ENCODE peak calls at places on chromosome 4, in four cellular contexts. Y, Z, K and Q are unnamed samples.

GRCh38 chr4:20087512-20087911 is 164.2 kb upstream of the SLIT2 start:
- DNase-seq in Y (no peak), Z (no peak), K (no peak), Q (no peak)

GRCh38 chr4:173274744-173275143 is 59.4 kb downstream of the HMGB2 start:
- DNase-seq in Y (no peak), Z (no peak), K (no peak), Q (no peak)

GRCh38 chr4:69095301-69095731 is 958 bp upstream of the UGT2B7 start:
- DNase-seq in Z (peak), K (peak), Y (no peak), Q (no peak)

GRCh38 chr4:26009502-26009901 is 95.5 kb downstream of the SMIM20 start:
- DNase-seq in Z (no peak), K (no peak), Y (no peak), Q (no peak)

GRCh38 chr4:110132822-110133719 is 65.3 kb downstream of the ELOVL6 start:
- DNase-seq in Z (no peak), Y (peak), K (no peak), Q (peak)

GRCh38 chr4:48490680-48491513 is 845 bp downstream of the ZAR1 start:
- DNase-seq in K (no peak), Z (no peak), Y (peak), Q (peak)

GRCh38 chr4:188780686-188781085 is 641.4 kb downstream of the TRIML1 start:
- DNase-seq in Y (no peak), Z (no peak), K (peak), Q (no peak)

GRCh38 chr4:75708218-75708691 is 16.1 kb upstream of the USO1 start:
- DNase-seq in K (no peak), Y (peak), Z (no peak), Q (peak)

GRCh38 chr4:23276076-23276475 is 583.3 kb downstream of the GBA3 start:
- DNase-seq in Y (no peak), Z (no peak), K (no peak), Q (no peak)

GRCh38 chr4:2795558-2796260 is 2.8 kb downstream of the SH3BP2 start:
- DNase-seq in Z (no peak), Y (no peak), K (no peak), Q (peak)

GRCh38 chr4:30959781-30960485 is 239.8 kb downstream of the PCDH7 start:
- DNase-seq in Y (no peak), K (no peak), Z (no peak), Q (no peak)

GRCh38 chr4:37502070-37502469 is 184.1 kb downstream of the RELL1 start:
- DNase-seq in Y (no peak), Z (no peak), K (no peak), Q (no peak)

GRCh38 chr4:111991163-111991562 is 154.1 kb upstream of the FAM241A start:
- DNase-seq in K (no peak), Z (no peak), Y (no peak), Q (no peak)

GRCh38 chr4:158826882-158827281 is 58.1 kb downstream of the FNIP2 start:
- DNase-seq in K (no peak), Y (no peak), Z (no peak), Q (no peak)

GRCh38 chr4:129550281-129550785 is 454.4 kb downstream of the C4orf33 start:
- DNase-seq in Y (no peak), K (no peak), Z (no peak), Q (no peak)

GRCh38 chr4:105895324-105895608 is at the start of gene NPNT:
- DNase-seq in K (peak), Y (no peak), Z (no peak), Q (peak)

GRCh38 chr4:2256156-2256731 is 5.7 kb downstream of the MXD4 start:
- DNase-seq in Y (no peak), Z (no peak), K (no peak), Q (no peak)

GRCh38 chr4:153337686-153338085 is 6.8 kb upstream of the MND1 start:
- DNase-seq in K (no peak), Y (no peak), Z (no peak), Q (no peak)

GRCh38 chr4:153344131-153345010 is at the start of gene MND1:
- DNase-seq in Y (peak), K (peak), Z (peak), Q (peak)

GRCh38 chr4:153345011-153345981 is 808 bp downstream of the MND1 start:
- DNase-seq in Z (peak), Y (peak), K (peak), Q (peak)

GRCh38 chr4:153342751-153343552 is 1.5 kb upstream of the MND1 start:
- DNase-seq in Y (no peak), Z (no peak), K (no peak), Q (no peak)

DNA sequence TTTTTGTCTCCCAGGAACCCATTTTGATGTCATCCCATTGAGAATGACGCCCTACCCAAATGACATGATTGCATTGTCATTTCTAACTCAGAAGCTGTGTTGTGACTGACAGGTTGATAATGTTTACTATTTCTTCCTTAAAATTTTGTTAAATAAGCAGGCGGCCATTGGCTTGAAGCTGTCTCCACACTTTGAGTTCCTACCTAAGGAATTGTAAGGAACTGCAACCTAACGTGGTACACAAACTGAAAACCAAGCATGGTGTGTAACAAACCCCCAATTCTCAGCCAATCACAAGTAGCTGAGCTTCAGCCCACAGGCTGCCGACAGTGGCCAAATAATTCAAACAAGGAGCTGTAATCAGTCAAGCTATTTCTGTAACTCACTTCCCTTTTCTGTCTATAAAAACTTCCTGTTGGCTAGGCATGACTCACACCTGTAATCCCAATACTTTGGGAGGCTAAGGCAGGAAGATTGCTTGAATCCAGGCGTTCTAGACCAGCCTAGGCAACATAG is 2.9 kb upstream of the MND1 start:
- DNase-seq in Y (peak), Z (no peak), K (peak), Q (no peak)
- H3K9ac ChIP-seq in Y (no peak), Z (no peak), K (no peak), Q (no peak)

GRCh38 chr4:122765702-122766352 is 33.3 kb downstream of the BBS12 start:
- DNase-seq in Z (peak), K (peak), Y (no peak), Q (no peak)
- H3K9ac ChIP-seq in Z (peak), K (peak), Y (no peak), Q (no peak)

GRCh38 chr4:187276786-187277408 is 553.2 kb upstream of the FAT1 start:
- DNase-seq in K (peak), Z (peak), Y (no peak), Q (no peak)
- H3K9ac ChIP-seq in K (peak), Z (no peak), Y (no peak), Q (no peak)

DNA sequence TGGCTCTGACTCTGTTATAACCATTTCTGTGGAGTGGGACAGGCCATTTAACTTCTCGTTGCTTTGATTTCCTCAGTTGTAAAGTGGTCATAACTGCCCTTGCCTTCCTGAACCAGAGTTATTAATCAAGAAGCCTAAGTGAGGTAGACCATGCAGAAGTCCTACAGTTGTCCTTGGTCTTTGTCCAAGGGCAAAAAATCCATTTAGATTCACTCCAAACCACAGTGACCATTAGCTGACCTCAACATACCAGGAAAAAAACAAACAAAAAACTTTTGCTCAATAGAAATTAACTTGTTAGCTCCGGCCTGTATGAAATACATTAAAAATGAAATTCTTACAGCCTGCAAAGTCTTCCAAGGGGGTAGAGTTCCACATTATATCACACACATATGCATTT is 52.7 kb downstream of the TBC1D9 start:
- DNase-seq in K (no peak), Z (peak), Y (no peak), Q (no peak)
- H3K9ac ChIP-seq in K (no peak), Z (no peak), Y (no peak), Q (no peak)